ENCODE peak calls at places on chromosomes 11 and 22, in ten cellular contexts. One of them, this sample, is unnamed.

GRCh38 chr22:27994481-27995331 is 75.7 kb upstream of the PITPNB start:
- DNase-seq in ovary: peak; percentile 23
- DNase-seq in upper lobe of right lung: peak; percentile 56
- DNase-seq in heart right ventricle: no peak
- DNase-seq in left lung: peak; percentile 48
- DNase-seq in HCT116: no peak
- DNase-seq in fibroblast of lung: no peak
- DNase-seq in CD8-positive, alpha-beta memory T cell: no peak
- DNase-seq in GM23248: no peak
- DNase-seq in spleen: peak; percentile 66
- DNase-seq in this sample: no peak

GRCh38 chr11:74171630-74172465 is 759 bp downstream of the PPME1 start:
- DNase-seq in ovary: no peak
- DNase-seq in upper lobe of right lung: no peak
- DNase-seq in heart right ventricle: no peak
- DNase-seq in left lung: no peak
- DNase-seq in HCT116: no peak
- DNase-seq in fibroblast of lung: no peak
- DNase-seq in CD8-positive, alpha-beta memory T cell: no peak
- DNase-seq in GM23248: peak; percentile 38
- DNase-seq in spleen: no peak
- DNase-seq in this sample: no peak

GRCh38 chr11:13283636-13284035 is 6.0 kb downstream of the BMAL1 start:
- DNase-seq in ovary: no peak
- DNase-seq in upper lobe of right lung: no peak
- DNase-seq in heart right ventricle: no peak
- DNase-seq in left lung: no peak
- DNase-seq in HCT116: no peak
- DNase-seq in fibroblast of lung: no peak
- DNase-seq in CD8-positive, alpha-beta memory T cell: no peak
- DNase-seq in GM23248: no peak
- DNase-seq in spleen: no peak
- DNase-seq in this sample: no peak

GRCh38 chr22:19554834-19555404 is 30.7 kb upstream of the CLDN5 start:
- DNase-seq in ovary: no peak
- DNase-seq in upper lobe of right lung: no peak
- DNase-seq in heart right ventricle: no peak
- DNase-seq in left lung: no peak
- DNase-seq in HCT116: peak; percentile 28
- DNase-seq in fibroblast of lung: peak; percentile 10
- DNase-seq in CD8-positive, alpha-beta memory T cell: no peak
- DNase-seq in GM23248: peak; percentile 34
- DNase-seq in spleen: no peak
- DNase-seq in this sample: peak; percentile 66

GRCh38 chr11:71089571-71089970 is 162.8 kb downstream of the SHANK2 start:
- DNase-seq in ovary: no peak
- DNase-seq in upper lobe of right lung: no peak
- DNase-seq in heart right ventricle: no peak
- DNase-seq in left lung: no peak
- DNase-seq in HCT116: no peak
- DNase-seq in fibroblast of lung: no peak
- DNase-seq in CD8-positive, alpha-beta memory T cell: no peak
- DNase-seq in GM23248: no peak
- DNase-seq in spleen: no peak
- DNase-seq in this sample: no peak

GRCh38 chr11:25535462-25535861 is 796.5 kb upstream of the ANO3 start:
- DNase-seq in ovary: no peak
- DNase-seq in upper lobe of right lung: no peak
- DNase-seq in heart right ventricle: no peak
- DNase-seq in left lung: no peak
- DNase-seq in HCT116: no peak
- DNase-seq in fibroblast of lung: peak; percentile 7
- DNase-seq in CD8-positive, alpha-beta memory T cell: no peak
- DNase-seq in GM23248: no peak
- DNase-seq in spleen: no peak
- DNase-seq in this sample: no peak

GRCh38 chr11:118612378-118612777 is 5.0 kb downstream of the PHLDB1 start:
- DNase-seq in ovary: peak; percentile 78
- DNase-seq in upper lobe of right lung: no peak
- DNase-seq in heart right ventricle: peak; percentile 64
- DNase-seq in left lung: no peak
- DNase-seq in HCT116: no peak
- DNase-seq in fibroblast of lung: peak; percentile 33
- DNase-seq in CD8-positive, alpha-beta memory T cell: no peak
- DNase-seq in GM23248: peak; percentile 59
- DNase-seq in spleen: peak; percentile 69
- DNase-seq in this sample: no peak

GRCh38 chr11:120182357-120182756 is 28.5 kb upstream of the OAF start:
- DNase-seq in ovary: no peak
- DNase-seq in upper lobe of right lung: peak; percentile 36
- DNase-seq in heart right ventricle: no peak
- DNase-seq in left lung: no peak
- DNase-seq in HCT116: no peak
- DNase-seq in fibroblast of lung: no peak
- DNase-seq in CD8-positive, alpha-beta memory T cell: no peak
- DNase-seq in GM23248: no peak
- DNase-seq in spleen: peak; percentile 51
- DNase-seq in this sample: no peak

GRCh38 chr11:27795955-27796861 is 96.0 kb upstream of the BDNF start:
- DNase-seq in ovary: no peak
- DNase-seq in upper lobe of right lung: no peak
- DNase-seq in heart right ventricle: no peak
- DNase-seq in left lung: no peak
- DNase-seq in HCT116: no peak
- DNase-seq in fibroblast of lung: no peak
- DNase-seq in CD8-positive, alpha-beta memory T cell: no peak
- DNase-seq in GM23248: peak; percentile 9
- DNase-seq in spleen: no peak
- DNase-seq in this sample: peak; percentile 49

GRCh38 chr11:108213784-108214183 is 8.7 kb downstream of the NPAT start:
- DNase-seq in ovary: no peak
- DNase-seq in upper lobe of right lung: no peak
- DNase-seq in heart right ventricle: no peak
- DNase-seq in left lung: no peak
- DNase-seq in HCT116: no peak
- DNase-seq in fibroblast of lung: no peak
- DNase-seq in CD8-positive, alpha-beta memory T cell: no peak
- DNase-seq in GM23248: no peak
- DNase-seq in spleen: no peak
- DNase-seq in this sample: no peak

GRCh38 chr11:119776031-119776636 is 47.1 kb upstream of the NECTIN1 start:
- DNase-seq in ovary: no peak
- DNase-seq in upper lobe of right lung: no peak
- DNase-seq in heart right ventricle: no peak
- DNase-seq in left lung: no peak
- DNase-seq in HCT116: no peak
- DNase-seq in fibroblast of lung: no peak
- DNase-seq in CD8-positive, alpha-beta memory T cell: no peak
- DNase-seq in GM23248: no peak
- DNase-seq in spleen: peak; percentile 28
- DNase-seq in this sample: no peak

DNA sequence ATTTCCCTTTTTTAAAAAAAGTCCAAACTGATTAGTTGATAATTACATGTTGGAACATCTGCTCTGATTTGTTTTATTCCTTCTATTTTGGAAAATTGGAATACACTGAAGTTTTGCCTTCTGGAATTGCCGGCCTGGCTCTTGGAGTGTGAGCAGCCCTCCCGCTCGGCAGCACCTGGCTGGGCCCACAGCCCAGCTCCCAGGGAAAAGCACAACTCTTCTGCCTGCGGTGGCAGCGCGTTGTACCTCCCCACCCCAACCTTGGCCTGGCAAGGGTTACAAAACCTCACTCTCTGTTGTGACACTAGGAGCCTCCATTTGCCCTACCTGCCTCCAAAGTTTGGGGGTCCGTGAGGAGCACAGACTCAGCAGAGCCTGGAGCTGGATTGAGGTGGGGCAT is 143.7 kb downstream of the NXPE2 start:
- DNase-seq in ovary: no peak
- DNase-seq in upper lobe of right lung: no peak
- DNase-seq in heart right ventricle: no peak
- DNase-seq in left lung: no peak
- DNase-seq in HCT116: no peak
- DNase-seq in fibroblast of lung: no peak
- DNase-seq in CD8-positive, alpha-beta memory T cell: no peak
- DNase-seq in GM23248: no peak
- DNase-seq in spleen: no peak
- DNase-seq in this sample: no peak
- H3K4me1 ChIP-seq in ovary: no peaks in the 10 kb centered on the region
- H3K4me1 ChIP-seq in upper lobe of right lung: peaks cover 4% of the 10 kb centered on the region
- H3K4me1 ChIP-seq in heart right ventricle: no peaks in the 10 kb centered on the region
- H3K4me1 ChIP-seq in left lung: no peaks in the 10 kb centered on the region
- H3K4me1 ChIP-seq in HCT116: no peaks in the 10 kb centered on the region
- H3K4me1 ChIP-seq in fibroblast of lung: no peaks in the 10 kb centered on the region
- H3K4me1 ChIP-seq in CD8-positive, alpha-beta memory T cell: no peaks in the 10 kb centered on the region
- H3K4me1 ChIP-seq in GM23248: no peaks in the 10 kb centered on the region
- H3K4me1 ChIP-seq in spleen: no peaks in the 10 kb centered on the region
- H3K4me1 ChIP-seq in this sample: no peaks in the 10 kb centered on the region

GRCh38 chr11:133064961-133065360 is 467.3 kb downstream of the OPCML start:
- DNase-seq in ovary: no peak
- DNase-seq in upper lobe of right lung: no peak
- DNase-seq in heart right ventricle: no peak
- DNase-seq in left lung: no peak
- DNase-seq in HCT116: no peak
- DNase-seq in fibroblast of lung: no peak
- DNase-seq in CD8-positive, alpha-beta memory T cell: no peak
- DNase-seq in GM23248: no peak
- DNase-seq in spleen: no peak
- DNase-seq in this sample: no peak
- H3K4me3 ChIP-seq in ovary: no peak overlapping the region
- H3K4me3 ChIP-seq in upper lobe of right lung: peak overlapping the region; percentile 57
- H3K4me3 ChIP-seq in heart right ventricle: peak overlapping the region; percentile 61
- H3K4me3 ChIP-seq in left lung: no peak overlapping the region
- H3K4me3 ChIP-seq in HCT116: no peak overlapping the region
- H3K4me3 ChIP-seq in fibroblast of lung: peak overlapping the region; percentile 58
- H3K4me3 ChIP-seq in CD8-positive, alpha-beta memory T cell: no peak overlapping the region
- H3K4me3 ChIP-seq in GM23248: peak overlapping the region; percentile 76
- H3K4me3 ChIP-seq in spleen: no peak overlapping the region
- H3K4me3 ChIP-seq in this sample: no peak overlapping the region

GRCh38 chr11:126352163-126352562 is 3.3 kb upstream of the ST3GAL4 start:
- DNase-seq in ovary: peak; percentile 32
- DNase-seq in upper lobe of right lung: no peak
- DNase-seq in heart right ventricle: no peak
- DNase-seq in left lung: no peak
- DNase-seq in HCT116: no peak
- DNase-seq in fibroblast of lung: no peak
- DNase-seq in CD8-positive, alpha-beta memory T cell: no peak
- DNase-seq in GM23248: no peak
- DNase-seq in spleen: peak; percentile 76
- DNase-seq in this sample: no peak
- H3K4me1 ChIP-seq in ovary: peaks cover 44% of the 10 kb centered on the region
- H3K4me1 ChIP-seq in upper lobe of right lung: peaks cover 58% of the 10 kb centered on the region
- H3K4me1 ChIP-seq in heart right ventricle: peaks cover 92% of the 10 kb centered on the region
- H3K4me1 ChIP-seq in left lung: peaks cover 4% of the 10 kb centered on the region
- H3K4me1 ChIP-seq in HCT116: peaks cover 38% of the 10 kb centered on the region
- H3K4me1 ChIP-seq in fibroblast of lung: peaks cover 26% of the 10 kb centered on the region
- H3K4me1 ChIP-seq in CD8-positive, alpha-beta memory T cell: peaks cover 21% of the 10 kb centered on the region
- H3K4me1 ChIP-seq in GM23248: peaks cover 56% of the 10 kb centered on the region
- H3K4me1 ChIP-seq in spleen: peaks cover 17% of the 10 kb centered on the region
- H3K4me1 ChIP-seq in this sample: peaks cover 27% of the 10 kb centered on the region

GRCh38 chr11:124075841-124076571 is 34.9 kb upstream of the OR10G7 start:
- DNase-seq in ovary: no peak
- DNase-seq in upper lobe of right lung: peak; percentile 70
- DNase-seq in heart right ventricle: peak; percentile 13
- DNase-seq in left lung: peak; percentile 83
- DNase-seq in HCT116: no peak
- DNase-seq in fibroblast of lung: peak; percentile 19
- DNase-seq in CD8-positive, alpha-beta memory T cell: no peak
- DNase-seq in GM23248: peak; percentile 49
- DNase-seq in spleen: peak; percentile 77
- DNase-seq in this sample: no peak
- H3K4me3 ChIP-seq in ovary: no peak overlapping the region
- H3K4me3 ChIP-seq in upper lobe of right lung: peak overlapping the region; percentile 29
- H3K4me3 ChIP-seq in heart right ventricle: peak overlapping the region; percentile 30
- H3K4me3 ChIP-seq in left lung: peak overlapping the region; percentile 28
- H3K4me3 ChIP-seq in HCT116: no peak overlapping the region
- H3K4me3 ChIP-seq in fibroblast of lung: peak overlapping the region; percentile 52
- H3K4me3 ChIP-seq in CD8-positive, alpha-beta memory T cell: no peak overlapping the region
- H3K4me3 ChIP-seq in GM23248: peak overlapping the region; percentile 57
- H3K4me3 ChIP-seq in spleen: peak overlapping the region; percentile 37
- H3K4me3 ChIP-seq in this sample: peak overlapping the region; percentile 30

This sample was measured in SJSA1.